ENCODE peak calls at places on chromosome 7, in five cellular contexts. O, I, D, R and J are unnamed samples.

GRCh38 chr7:5797716-5798115 is 16.3 kb upstream of the RNF216 start:
- DNase-seq in I (no peak), O (no peak), R (no peak), D (peak), J (no peak)

GRCh38 chr7:128876586-128876977 is 13.9 kb downstream of the ATP6V1F start:
- DNase-seq in O (no peak), I (no peak), D (no peak), R (no peak), J (no peak)

GRCh38 chr7:68143345-68143744 is 1146.7 kb downstream of the TYW1 start:
- DNase-seq in R (no peak), D (no peak), I (no peak), O (no peak), J (no peak)

GRCh38 chr7:128408709-128409434 is 910 bp downstream of the IMPDH1 start:
- DNase-seq in D (peak), O (no peak), R (peak), I (peak), J (no peak)

GRCh38 chr7:128705891-128706333 is 33.2 kb upstream of the CALU start:
- DNase-seq in R (no peak), O (no peak), I (peak), D (no peak), J (no peak)

GRCh38 chr7:130667593-130668257 is 823 bp downstream of the COPG2 start:
- DNase-seq in D (no peak), R (peak), I (peak), O (no peak), J (peak)

GRCh38 chr7:133315332-133316040 is 62.6 kb downstream of the EXOC4 start:
- DNase-seq in I (peak), O (no peak), R (no peak), D (no peak), J (no peak)

GRCh38 chr7:139848274-139848673 is 19.2 kb downstream of the TBXAS1 start:
- DNase-seq in R (no peak), I (no peak), O (no peak), D (no peak), J (no peak)

GRCh38 chr7:35356495-35356894 is 102.6 kb upstream of the TBX20 start:
- DNase-seq in R (no peak), D (no peak), O (no peak), I (no peak), J (no peak)

GRCh38 chr7:28627263-28627653 is 214.9 kb downstream of the CREB5 start:
- DNase-seq in D (no peak), O (no peak), I (no peak), R (no peak), J (no peak)

GRCh38 chr7:44678468-44679179 is 70.0 kb upstream of the ZMIZ2 start:
- DNase-seq in D (no peak), R (no peak), O (no peak), I (peak), J (no peak)

GRCh38 chr7:1054438-1055083 is 10.2 kb downstream of the GPR146 start:
- DNase-seq in I (no peak), R (no peak), O (no peak), D (no peak), J (no peak)

GRCh38 chr7:70132802-70133201 is 534.5 kb downstream of the AUTS2 start:
- DNase-seq in D (no peak), O (no peak), I (no peak), R (no peak), J (no peak)

GRCh38 chr7:6453737-6454136 is 6.0 kb upstream of the DAGLB start:
- DNase-seq in I (peak), R (no peak), O (no peak), D (no peak), J (peak)

GRCh38 chr7:20260219-20260618 is 43.0 kb upstream of the MACC1 start:
- DNase-seq in O (no peak), R (no peak), D (no peak), I (peak), J (no peak)

GRCh38 chr7:22564511-22565045 is 64.6 kb upstream of the STEAP1B start:
- DNase-seq in O (no peak), I (peak), D (peak), R (no peak), J (no peak)
- TF ChIP-seq RCOR1 in O (no peak), I (peak), D (no peak), R (no peak), J (no peak)

DNA sequence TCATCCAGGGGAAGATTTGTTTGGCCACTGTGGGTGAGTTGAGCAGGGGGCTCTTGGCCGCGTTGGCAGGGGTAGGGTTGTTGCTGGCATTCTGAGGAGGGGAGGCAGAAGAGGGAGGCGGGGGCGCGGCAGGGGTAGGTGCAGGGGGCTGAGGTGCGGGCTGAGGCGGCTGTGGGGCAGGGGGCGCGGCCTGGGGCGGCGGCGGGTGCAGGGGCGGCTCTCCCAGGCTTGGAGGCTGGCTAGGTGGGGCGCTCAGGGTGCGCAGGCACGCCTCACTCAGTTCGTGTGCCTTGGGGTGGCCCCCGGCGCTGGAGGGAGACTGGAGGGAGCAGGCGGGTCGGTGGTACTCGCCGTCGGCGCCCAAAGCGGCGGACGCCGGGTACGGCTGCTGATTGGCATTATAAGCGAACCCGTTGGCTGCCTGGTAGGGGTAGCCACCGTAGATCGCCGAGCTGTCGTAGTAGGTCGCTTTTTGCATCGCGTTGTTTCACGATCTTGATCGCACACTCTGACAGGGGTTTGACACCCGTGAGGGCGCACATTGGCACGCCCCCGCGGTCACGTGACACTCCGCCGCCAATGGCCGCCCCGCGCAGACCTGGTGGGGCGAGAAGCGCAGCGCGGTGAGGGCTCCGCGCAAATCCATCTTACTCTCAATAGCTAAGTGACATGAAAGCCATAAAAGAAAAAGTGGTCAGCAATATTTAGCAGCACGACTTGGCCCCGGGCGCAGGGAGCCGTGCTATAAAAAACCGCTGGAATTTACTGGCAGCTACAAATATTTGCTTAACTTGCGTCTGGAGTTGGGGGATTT is 7.9 kb upstream of the HOXA2 start:
- DNase-seq in R (peak), O (no peak), D (no peak), I (peak), J (peak)
- TF ChIP-seq RCOR1 in R (no peak), O (no peak), D (no peak), I (no peak), J (no peak)

GRCh38 chr7:3191545-3191944 is 109.5 kb upstream of the SDK1 start:
- DNase-seq in O (no peak), R (no peak), I (no peak), D (no peak), J (no peak)
- TF ChIP-seq RCOR1 in O (no peak), R (no peak), I (no peak), D (no peak), J (no peak)

GRCh38 chr7:36739351-36739750 is 15.1 kb upstream of the AOAH start:
- DNase-seq in O (no peak), I (no peak), R (no peak), D (no peak), J (no peak)
- TF ChIP-seq RCOR1 in O (no peak), I (no peak), R (no peak), D (no peak), J (no peak)